ENCODE peak calls at places on chromosomes 3 and 15, in ten cellular contexts. B is lung; Z is psoas muscle; Y is fibroblast of lung; U is left ventricle myocardium inferior; P is upper lobe of right lung; G is substantia nigra; S is CD4-positive, alpha-beta T cell; M is endothelial cell of umbilical vein; F is adrenal gland. I is an unnamed sample.

GRCh38 chr15:64807051-64807749 is 18.2 kb downstream of the PIF1 start:
- DNase-seq in G (no peak), U (no peak), Z (no peak), Y (no peak), P (no peak), S (no peak), F (no peak), M (no peak), B (no peak), I (no peak)

GRCh38 chr15:99408236-99409096 is 157.2 kb downstream of the LRRC28 start:
- DNase-seq in F (peak), M (no peak), Z (no peak), Y (peak), B (peak), S (no peak), G (no peak), U (peak), P (peak), I (no peak)

GRCh38 chr3:59782664-59783063 is 732.8 kb upstream of the CFAP20DC start:
- DNase-seq in Y (no peak), B (no peak), M (no peak), P (no peak), Z (no peak), F (no peak), G (no peak), S (no peak), U (no peak), I (no peak)

GRCh38 chr15:31752363-31752762 is 278.0 kb upstream of the CHRNA7 start:
- DNase-seq in P (no peak), U (no peak), S (no peak), F (no peak), Z (no peak), M (no peak), G (no peak), Y (peak), B (no peak), I (no peak)

GRCh38 chr15:33311312-33311971 is 675 bp downstream of the RYR3 start:
- DNase-seq in Z (no peak), M (no peak), P (no peak), U (no peak), Y (no peak), G (no peak), B (no peak), S (no peak), F (no peak), I (no peak)

GRCh38 chr15:43440721-43441281 is 52.2 kb downstream of the TP53BP1 start:
- DNase-seq in Z (no peak), U (no peak), P (no peak), G (peak), F (peak), B (peak), S (no peak), M (peak), Y (peak), I (peak)

GRCh38 chr3:182940266-182940808 is 40.0 kb downstream of the DCUN1D1 start:
- DNase-seq in Y (no peak), G (no peak), U (no peak), M (no peak), B (no peak), S (no peak), F (no peak), P (no peak), Z (no peak), I (no peak)

GRCh38 chr3:71398157-71398836 is 185.2 kb downstream of the FOXP1 start:
- DNase-seq in M (peak), B (no peak), Z (no peak), F (no peak), G (no peak), U (no peak), P (no peak), S (peak), Y (no peak), I (no peak)

GRCh38 chr3:42532229-42532628 is 29.8 kb downstream of the VIPR1 start:
- DNase-seq in P (no peak), M (no peak), U (no peak), S (no peak), G (no peak), F (no peak), B (no peak), Y (no peak), Z (no peak), I (no peak)

GRCh38 chr3:190038050-190038631 is 82.6 kb downstream of the P3H2 start:
- DNase-seq in S (no peak), G (no peak), Z (no peak), F (peak), U (peak), M (peak), Y (peak), P (peak), B (peak), I (peak)

GRCh38 chr15:78448441-78449219 is 10.6 kb downstream of the IREB2 start:
- DNase-seq in G (no peak), S (no peak), F (no peak), B (no peak), P (no peak), M (no peak), Y (peak), U (no peak), Z (no peak), I (no peak)

GRCh38 chr3:72997421-72997961 is 880 bp downstream of the PPP4R2 start:
- DNase-seq in P (no peak), Y (peak), U (no peak), Z (no peak), F (no peak), S (peak), G (no peak), B (no peak), M (peak), I (no peak)

GRCh38 chr3:126551839-126552687 is 6.7 kb downstream of the C3orf22 start:
- DNase-seq in F (no peak), U (no peak), Y (no peak), Z (no peak), B (peak), S (no peak), P (peak), M (no peak), G (no peak), I (no peak)

GRCh38 chr3:8851703-8852102 is 82.3 kb upstream of the OXTR start:
- DNase-seq in S (no peak), G (no peak), F (peak), Z (no peak), B (no peak), U (no peak), Y (peak), P (no peak), M (no peak), I (no peak)

GRCh38 chr3:8658326-8659212 is 14.0 kb upstream of the SSUH2 start:
- DNase-seq in F (peak), M (peak), Z (peak), Y (peak), S (no peak), B (peak), P (peak), G (no peak), U (peak), I (peak)

GRCh38 chr3:44242716-44243115 is 1.0 kb downstream of the TOPAZ1 start:
- DNase-seq in B (no peak), M (no peak), Y (no peak), U (no peak), Z (no peak), P (no peak), G (no peak), S (no peak), F (no peak), I (no peak)

GRCh38 chr15:71251548-71252035 is 136.3 kb downstream of the THSD4 start:
- DNase-seq in Z (no peak), U (no peak), S (no peak), G (no peak), M (peak), P (no peak), F (no peak), B (no peak), Y (no peak), I (no peak)
- H3K27ac ChIP-seq in Z (no peak), U (peak), S (no peak), G (no peak), M (peak), P (no peak), F (peak), B (no peak), Y (no peak), I (peak)

GRCh38 chr3:172568713-172569112 is 45.5 kb upstream of the TNFSF10 start:
- DNase-seq in F (no peak), G (no peak), S (no peak), B (no peak), Y (no peak), U (no peak), P (no peak), M (no peak), Z (no peak), I (no peak)
- H3K27ac ChIP-seq in F (no peak), G (no peak), S (no peak), B (no peak), Y (no peak), U (no peak), P (no peak), M (no peak), Z (no peak), I (no peak)

DNA sequence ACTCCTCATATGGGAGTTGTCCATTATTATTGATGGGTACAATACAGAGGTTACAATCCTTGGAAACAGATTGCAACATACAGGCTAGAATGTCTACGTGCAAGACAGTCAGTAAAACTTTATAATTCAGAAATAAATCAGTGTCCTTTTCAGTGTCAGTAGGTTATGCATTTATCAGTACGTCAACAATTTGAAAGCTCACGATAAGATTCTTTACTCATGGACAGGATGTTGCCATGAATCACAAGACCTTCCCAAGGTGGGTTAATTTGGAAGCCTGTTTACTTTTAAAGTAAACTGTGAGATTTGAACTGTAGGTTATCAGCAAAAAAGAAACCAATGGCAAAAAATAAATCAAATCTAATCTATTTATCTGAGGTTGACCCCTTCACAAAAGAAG is 243.9 kb upstream of the AGTR1 start:
- DNase-seq in F (no peak), G (no peak), M (peak), P (no peak), S (no peak), B (no peak), Y (no peak), U (no peak), Z (no peak), I (no peak)
- H3K27ac ChIP-seq in F (no peak), G (no peak), M (no peak), P (no peak), S (no peak), B (no peak), Y (no peak), U (no peak), Z (no peak), I (no peak)

GRCh38 chr3:25478964-25479726 is 51.1 kb downstream of the RARB start:
- DNase-seq in F (no peak), M (no peak), B (no peak), Z (no peak), S (no peak), P (no peak), G (no peak), Y (no peak), U (no peak), I (no peak)
- H3K27ac ChIP-seq in F (no peak), M (peak), B (no peak), Z (no peak), S (no peak), P (no peak), G (no peak), Y (no peak), U (peak), I (no peak)

GRCh38 chr3:52434491-52435115 is 10.3 kb downstream of the SEMA3G start:
- DNase-seq in G (no peak), P (peak), M (no peak), Y (no peak), S (no peak), B (no peak), F (no peak), Z (no peak), U (no peak), I (no peak)
- H3K27ac ChIP-seq in G (no peak), P (no peak), M (no peak), Y (no peak), S (no peak), B (peak), F (no peak), Z (no peak), U (peak), I (no peak)

DNA sequence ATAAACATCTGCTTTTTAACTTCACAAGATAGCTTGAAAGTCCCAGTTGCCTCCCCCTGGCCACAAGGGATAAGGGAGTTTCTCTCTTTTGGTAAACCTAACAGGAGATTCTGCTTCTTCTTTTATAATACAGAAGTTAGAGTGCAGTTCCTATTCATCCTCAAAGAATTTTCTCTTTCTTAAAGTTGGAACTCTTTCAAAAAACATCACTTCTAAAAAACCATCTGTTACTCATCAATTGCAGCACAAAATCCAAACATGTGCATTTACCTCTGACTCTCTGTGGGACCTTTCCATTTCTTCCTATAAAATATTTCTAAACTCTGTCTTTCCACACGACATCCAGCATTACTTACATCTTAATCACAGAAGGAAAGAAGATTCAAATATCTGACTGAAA is 5.1 kb downstream of the DPH6 start:
- DNase-seq in U (no peak), M (no peak), B (no peak), G (no peak), S (no peak), P (no peak), Z (no peak), F (no peak), Y (peak), I (no peak)
- H3K27ac ChIP-seq in U (no peak), M (no peak), B (no peak), G (no peak), S (no peak), P (no peak), Z (no peak), F (no peak), Y (no peak), I (no peak)

GRCh38 chr3:61521229-61521628 is 40.1 kb upstream of the PTPRG start:
- DNase-seq in S (no peak), Y (no peak), U (no peak), B (no peak), F (no peak), G (no peak), M (no peak), Z (no peak), P (no peak), I (no peak)

GRCh38 chr3:61518590-61518989 is 42.8 kb upstream of the PTPRG start:
- DNase-seq in Y (peak), Z (no peak), U (no peak), M (no peak), F (no peak), G (no peak), S (no peak), P (no peak), B (no peak), I (no peak)

GRCh38 chr3:61522629-61523028 is 38.7 kb upstream of the PTPRG start:
- DNase-seq in P (no peak), U (no peak), G (no peak), Y (peak), Z (no peak), F (no peak), M (no peak), S (no peak), B (no peak), I (no peak)

GRCh38 chr3:61524933-61525332 is 36.4 kb upstream of the PTPRG start:
- DNase-seq in G (no peak), F (peak), B (no peak), Y (no peak), P (no peak), M (peak), S (no peak), Z (no peak), U (no peak), I (no peak)

DNA sequence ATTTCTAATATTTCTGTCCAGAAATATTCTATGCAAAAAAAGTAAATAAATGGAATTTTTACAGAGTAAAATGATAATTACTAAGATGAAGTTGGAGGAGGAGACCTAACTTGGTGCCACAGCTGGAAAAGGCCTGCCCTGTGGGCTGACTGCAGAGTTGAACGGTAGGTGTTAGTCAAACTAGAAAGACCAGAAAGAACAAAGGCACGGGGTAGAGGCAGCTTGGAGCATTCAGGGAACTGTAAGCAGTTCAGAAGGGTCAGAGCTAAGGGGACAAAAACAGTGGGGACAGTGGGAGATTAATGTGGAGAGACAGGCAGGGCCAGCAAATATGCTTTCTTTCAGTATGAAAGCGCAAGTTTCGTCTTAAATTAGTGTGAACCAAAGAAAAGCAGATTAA is 39.3 kb upstream of the PTPRG start:
- DNase-seq in B (no peak), U (no peak), P (no peak), S (no peak), Y (no peak), F (no peak), Z (no peak), G (no peak), M (no peak), I (no peak)
- H3K27ac ChIP-seq in B (no peak), U (no peak), P (no peak), S (no peak), Y (no peak), F (no peak), Z (no peak), G (no peak), M (no peak), I (no peak)

I was measured in epithelial cell of prostate.